ENCODE peak calls at places on chromosome 5, in nine cellular contexts. Z is HS-27A, F is type B pancreatic cell, C is hepatocyte, A is BE2C, I is NCI-H1092 treated with DMSO at 0.1 percent for 48 hours, U is NCI-H1694 treated with DMSO at 0.1 percent for 48 hours, O is lower lobe of right lung, Y is tibial nerve. K is an unnamed sample.

GRCh38 chr5:142915840-142916424 is 145.8 kb downstream of the ARHGAP26 start:
- DNase-seq in Z (no peak), F (no peak), C (peak), A (peak), I (peak), U (peak), O (no peak), Y (no peak), K (no peak)

GRCh38 chr5:148474025-148474511 is 90.3 kb downstream of the FBXO38 start:
- DNase-seq in Z (no peak), F (no peak), C (no peak), A (no peak), I (no peak), U (no peak), O (no peak), Y (no peak), K (no peak)

GRCh38 chr5:158640581-158640980 is 459.1 kb downstream of the EBF1 start:
- DNase-seq in Z (peak), F (no peak), C (peak), A (no peak), I (no peak), U (no peak), O (no peak), Y (no peak), K (no peak)

GRCh38 chr5:132176987-132177386 is 50.7 kb downstream of the P4HA2 start:
- DNase-seq in Z (no peak), F (no peak), C (no peak), A (no peak), I (no peak), U (peak), O (no peak), Y (no peak), K (peak)

GRCh38 chr5:37849641-37850040 is 9.8 kb upstream of the GDNF start:
- DNase-seq in Z (no peak), F (no peak), C (no peak), A (no peak), I (no peak), U (no peak), O (no peak), Y (no peak), K (no peak)

GRCh38 chr5:123701511-123702200 is 189.7 kb downstream of the CSNK1G3 start:
- DNase-seq in Z (no peak), F (no peak), C (no peak), A (no peak), I (no peak), U (no peak), O (no peak), Y (no peak), K (no peak)

GRCh38 chr5:98109561-98110006 is 663.9 kb upstream of the RGMB start:
- DNase-seq in Z (peak), F (no peak), C (no peak), A (no peak), I (no peak), U (no peak), O (no peak), Y (no peak), K (no peak)

GRCh38 chr5:179417696-179418095 is 72.4 kb upstream of the ADAMTS2 start:
- DNase-seq in Z (no peak), F (no peak), C (no peak), A (no peak), I (no peak), U (no peak), O (no peak), Y (no peak), K (no peak)

GRCh38 chr5:73122875-73123810 is 2.8 kb downstream of the TMEM171 start:
- DNase-seq in Z (peak), F (no peak), C (no peak), A (no peak), I (no peak), U (no peak), O (no peak), Y (no peak), K (no peak)

GRCh38 chr5:10248378-10249260 is 1.1 kb downstream of the ATPSCKMT start:
- DNase-seq in Z (no peak), F (no peak), C (no peak), A (no peak), I (no peak), U (no peak), O (no peak), Y (no peak), K (no peak)

GRCh38 chr5:139473105-139473504 is 2.3 kb downstream of the SMIM33 start:
- DNase-seq in Z (no peak), F (no peak), C (no peak), A (no peak), I (no peak), U (no peak), O (no peak), Y (no peak), K (no peak)

K was measured in GM12864.